ENCODE peak calls at places on chromosomes 6 and 20, in seven cellular contexts. D, Y, J, U, N, E and M are unnamed samples.

GRCh38 chr6:106534564-106534982 is 94.7 kb downstream of the RTN4IP1 start:
- DNase-seq in E (no peak), D (no peak), N (no peak), U (no peak), Y (peak; percentile 57), J (no peak), M (no peak)

GRCh38 chr6:87029711-87030314 is 65.1 kb downstream of the CGA start:
- DNase-seq in J (no peak), N (peak; percentile 75), U (peak; percentile 30), E (no peak), Y (peak; percentile 65), D (no peak), M (no peak)

GRCh38 chr6:161226005-161226964 is 47.6 kb downstream of the AGPAT4 start:
- DNase-seq in J (no peak), Y (no peak), N (no peak), D (no peak), U (no peak), E (peak; percentile 38), M (no peak)

GRCh38 chr6:164832410-164832809 is 477.0 kb downstream of the C6orf118 start:
- DNase-seq in Y (no peak), D (no peak), N (no peak), U (no peak), J (no peak), E (no peak), M (no peak)

GRCh38 chr6:72500669-72501068 is 121.2 kb upstream of the KCNQ5 start:
- DNase-seq in D (no peak), J (no peak), U (no peak), E (no peak), N (no peak), Y (no peak), M (no peak)

GRCh38 chr20:667351-668034 is 8.1 kb downstream of the SCRT2 start:
- DNase-seq in N (peak; percentile 43), U (peak; percentile 80), J (peak; percentile 70), D (no peak), E (peak; percentile 71), Y (peak; percentile 40), M (peak; percentile 60)

GRCh38 chr6:44253307-44254101 is 3.8 kb downstream of the SLC35B2 start:
- DNase-seq in E (peak; percentile 65), N (peak; percentile 48), U (peak; percentile 67), D (no peak), Y (no peak), J (peak; percentile 59), M (peak; percentile 80)

GRCh38 chr6:100099189-100100074 is 105.4 kb upstream of the MCHR2 start:
- DNase-seq in U (peak; percentile 35), E (no peak), Y (peak; percentile 51), N (peak; percentile 48), J (no peak), D (no peak), M (no peak)

GRCh38 chr6:72905705-72906478 is 284.0 kb downstream of the KCNQ5 start:
- DNase-seq in Y (peak; percentile 10), U (no peak), D (no peak), J (peak; percentile 7), E (no peak), N (no peak), M (no peak)

GRCh38 chr20:17542993-17543412 is 11.8 kb upstream of the BFSP1 start:
- DNase-seq in N (peak; percentile 86), U (no peak), E (no peak), Y (no peak), J (no peak), D (peak; percentile 35), M (no peak)

GRCh38 chr20:17543531-17543961 is 12.4 kb upstream of the BFSP1 start:
- DNase-seq in U (no peak), N (peak; percentile 58), E (no peak), D (no peak), Y (peak; percentile 49), J (no peak), M (no peak)

GRCh38 chr20:17541596-17541995 is 10.4 kb upstream of the BFSP1 start:
- DNase-seq in N (no peak), J (no peak), E (no peak), D (no peak), U (no peak), Y (no peak), M (no peak)

GRCh38 chr20:17541996-17542395 is 10.8 kb upstream of the BFSP1 start:
- DNase-seq in Y (peak; percentile 87), D (no peak), N (peak; percentile 41), E (no peak), U (no peak), J (no peak), M (no peak)

DNA sequence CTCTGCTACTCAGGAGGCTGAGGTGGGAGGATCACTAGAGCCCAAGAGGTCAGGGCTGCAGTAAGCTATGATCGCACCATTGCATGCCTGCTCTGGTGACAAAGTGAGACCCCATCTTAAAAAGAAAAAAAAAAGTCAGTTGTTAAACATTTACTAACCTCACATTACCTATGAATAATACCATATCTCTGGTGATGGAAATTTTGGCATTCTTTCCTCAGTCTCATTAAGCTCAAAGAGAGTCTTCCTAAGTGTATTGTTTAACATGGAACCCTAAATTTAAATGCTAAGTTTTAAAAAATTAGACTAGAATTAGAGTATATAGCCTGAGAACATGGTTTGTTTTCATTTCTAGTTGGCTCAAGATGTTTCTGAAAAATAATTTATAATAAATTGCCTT is 11.3 kb upstream of the BFSP1 start:
- DNase-seq in E (no peak), N (no peak), J (no peak), Y (no peak), U (no peak), D (no peak), M (no peak)
- H3K4me3 ChIP-seq in E (no peak overlapping the region), N (no peak overlapping the region), J (no peak overlapping the region), Y (no peak overlapping the region), U (no peak overlapping the region), D (no peak overlapping the region), M (no peak overlapping the region)

GRCh38 chr6:36116066-36116465 is 14.2 kb upstream of the MAPK13 start:
- DNase-seq in N (no peak), E (no peak), U (no peak), J (no peak), D (no peak), Y (no peak), M (no peak)
- TF ChIP-seq CTCF in N (no peak), E (no peak), U (no peak), J (no peak), D (no peak), Y (no peak), M (no peak)

GRCh38 chr6:7146079-7146828 is 38.5 kb downstream of the RREB1 start:
- DNase-seq in Y (peak; percentile 56), N (peak; percentile 61), E (no peak), U (no peak), J (peak; percentile 78), D (peak; percentile 55), M (no peak)
- H3K4me3 ChIP-seq in Y (no peak overlapping the region), N (no peak overlapping the region), E (no peak overlapping the region), U (no peak overlapping the region), J (no peak overlapping the region), D (no peak overlapping the region), M (peak overlapping the region; percentile 28)

DNA sequence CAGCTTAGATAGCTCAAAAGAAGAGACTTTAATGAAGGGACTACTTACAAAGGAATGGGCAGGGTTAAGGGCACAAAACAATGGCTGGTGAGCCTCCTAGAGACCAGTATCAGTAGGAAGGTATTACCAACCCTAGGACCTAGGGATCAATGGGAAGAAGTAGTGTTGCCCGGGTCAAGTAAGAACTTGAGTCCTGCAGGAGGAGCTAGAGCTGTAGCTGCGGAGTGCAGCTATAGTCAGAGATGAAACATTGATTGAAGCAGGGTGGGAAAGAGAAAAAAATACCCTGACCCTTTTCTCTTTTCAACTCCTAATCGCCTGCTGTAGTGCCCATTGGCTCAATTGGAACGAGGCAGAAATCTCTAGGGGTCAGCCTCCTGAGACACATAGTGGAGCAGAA is 144.0 kb downstream of the FLRT3 start:
- DNase-seq in Y (no peak), J (no peak), E (no peak), N (no peak), D (no peak), U (peak; percentile 15), M (no peak)
- TF ChIP-seq CTCF in Y (no peak), J (no peak), E (no peak), N (no peak), D (no peak), U (no peak), M (no peak)

DNA sequence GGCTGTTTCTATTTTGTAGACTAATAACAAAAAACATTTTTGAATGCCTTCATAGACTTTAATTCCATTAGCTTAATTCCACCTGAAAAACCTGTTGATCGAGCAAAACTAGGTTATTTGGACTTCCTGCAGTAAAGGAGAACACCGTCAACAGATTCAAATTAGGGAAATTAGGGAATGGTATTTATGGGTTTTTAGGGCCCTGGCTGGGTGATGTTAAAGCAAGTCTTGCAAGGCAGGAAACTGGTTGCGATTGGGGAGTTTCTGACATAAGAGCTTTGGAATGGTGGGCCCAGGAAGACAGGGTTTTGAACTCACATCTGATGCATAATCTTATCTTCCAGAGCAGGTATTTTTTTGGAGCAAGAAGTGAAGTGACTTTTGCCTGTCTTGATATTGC is 40.1 kb upstream of the TFAP2C start:
- DNase-seq in U (no peak), N (no peak), J (no peak), Y (no peak), D (no peak), E (no peak), M (no peak)
- H3K4me3 ChIP-seq in U (no peak overlapping the region), N (no peak overlapping the region), J (no peak overlapping the region), Y (no peak overlapping the region), D (no peak overlapping the region), E (no peak overlapping the region), M (no peak overlapping the region)

DNA sequence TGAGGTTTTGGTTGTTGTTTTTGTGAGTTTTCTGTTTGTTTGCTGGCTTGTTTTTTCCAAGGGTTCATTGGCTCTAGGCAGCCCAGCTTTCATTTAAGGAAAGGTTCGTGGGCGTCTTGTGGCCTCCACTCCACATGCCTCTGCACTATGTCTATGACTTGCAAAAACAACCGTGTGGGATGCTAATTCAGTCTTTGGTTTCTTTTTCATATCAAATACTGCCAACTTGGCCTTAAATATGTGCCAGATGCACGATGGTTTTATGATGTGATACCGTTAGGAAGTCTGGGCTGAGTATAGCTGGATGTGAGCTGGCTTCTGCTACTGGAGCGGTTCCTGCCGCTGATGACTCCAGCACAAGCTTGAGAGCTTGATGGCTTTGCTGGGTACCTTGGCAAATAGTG is 96.3 kb downstream of the BMP2 start:
- DNase-seq in E (no peak), N (no peak), Y (no peak), J (no peak), D (no peak), U (no peak), M (no peak)
- TF ChIP-seq CTCF in E (no peak), N (no peak), Y (no peak), J (no peak), D (no peak), U (no peak), M (no peak)

GRCh38 chr6:136717297-136717990 is 74.8 kb downstream of the MAP3K5 start:
- DNase-seq in D (no peak), J (no peak), Y (no peak), E (no peak), N (peak; percentile 52), U (no peak), M (no peak)
- H3K4me3 ChIP-seq in D (no peak overlapping the region), J (no peak overlapping the region), Y (no peak overlapping the region), E (no peak overlapping the region), N (no peak overlapping the region), U (no peak overlapping the region), M (no peak overlapping the region)

DNA sequence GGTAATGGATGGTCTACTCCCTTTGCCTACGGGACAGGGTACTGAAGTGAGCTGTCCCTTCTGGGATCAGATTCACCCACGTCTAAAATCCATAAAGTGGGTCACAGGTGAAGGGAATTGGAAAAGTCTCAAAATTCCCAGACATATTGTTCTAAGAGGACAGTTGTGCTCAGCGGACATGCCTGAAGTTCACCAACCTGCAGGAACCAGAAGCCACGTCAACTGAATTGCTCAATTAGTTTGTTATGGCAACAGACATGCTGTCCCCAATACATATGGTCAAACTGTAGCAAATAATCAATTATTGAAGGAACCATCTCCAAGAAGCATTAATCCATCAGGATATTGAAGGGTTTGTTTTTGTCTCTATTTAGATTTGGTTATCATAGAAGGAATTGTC is 190.2 kb downstream of the FRK start:
- DNase-seq in D (no peak), J (no peak), U (no peak), E (no peak), N (no peak), Y (no peak), M (no peak)
- TF ChIP-seq CTCF in D (no peak), J (no peak), U (no peak), E (no peak), N (no peak), Y (no peak), M (no peak)